ENCODE peak calls at places on chromosomes 1 and 21, in seven cellular contexts. One of them, this sample, is unnamed.

GRCh38 chr21:38211321-38211720 is 45.5 kb upstream of the KCNJ15 start:
- DNase-seq in A549: no peak
- DNase-seq in fibroblast of villous mesenchyme: no peak
- DNase-seq in IMR-90: no peak
- DNase-seq in heart left ventricle: no peak
- DNase-seq in NB4: no peak
- DNase-seq in epithelial cell of esophagus: no peak
- DNase-seq in this sample: no peak

GRCh38 chr1:171252482-171252881 is 4.2 kb downstream of the FMO1 start:
- DNase-seq in IMR-90: no peak
- DNase-seq in A549: no peak
- DNase-seq in NB4: no peak
- DNase-seq in epithelial cell of esophagus: no peak
- DNase-seq in heart left ventricle: no peak
- DNase-seq in fibroblast of villous mesenchyme: no peak
- DNase-seq in this sample: no peak

GRCh38 chr1:152777510-152778137 is 2.7 kb downstream of the LCE1F start:
- DNase-seq in heart left ventricle: no peak
- DNase-seq in A549: peak; percentile 48
- DNase-seq in fibroblast of villous mesenchyme: no peak
- DNase-seq in epithelial cell of esophagus: peak; percentile 61
- DNase-seq in IMR-90: no peak
- DNase-seq in NB4: peak; percentile 41
- DNase-seq in this sample: no peak

GRCh38 chr1:109341944-109342925 is 35.4 kb upstream of the MYBPHL start:
- DNase-seq in A549: no peak
- DNase-seq in NB4: no peak
- DNase-seq in fibroblast of villous mesenchyme: peak; percentile 16
- DNase-seq in IMR-90: no peak
- DNase-seq in epithelial cell of esophagus: peak; percentile 56
- DNase-seq in heart left ventricle: no peak
- DNase-seq in this sample: no peak

GRCh38 chr1:53073899-53074311 is 11.9 kb downstream of the PODN start:
- DNase-seq in epithelial cell of esophagus: no peak
- DNase-seq in NB4: no peak
- DNase-seq in fibroblast of villous mesenchyme: no peak
- DNase-seq in IMR-90: no peak
- DNase-seq in heart left ventricle: peak; percentile 56
- DNase-seq in A549: no peak
- DNase-seq in this sample: peak; percentile 42

GRCh38 chr1:33388989-33389771 is 41.7 kb downstream of the PHC2 start:
- DNase-seq in A549: no peak
- DNase-seq in fibroblast of villous mesenchyme: peak; percentile 87
- DNase-seq in NB4: no peak
- DNase-seq in heart left ventricle: peak; percentile 44
- DNase-seq in epithelial cell of esophagus: no peak
- DNase-seq in IMR-90: peak; percentile 58
- DNase-seq in this sample: peak; percentile 85

GRCh38 chr1:89953072-89953626 is 41.8 kb upstream of the ZNF326 start:
- DNase-seq in IMR-90: peak; percentile 92
- DNase-seq in A549: peak; percentile 85
- DNase-seq in epithelial cell of esophagus: peak; percentile 97
- DNase-seq in NB4: peak; percentile 59
- DNase-seq in heart left ventricle: peak; percentile 37
- DNase-seq in fibroblast of villous mesenchyme: peak; percentile 86
- DNase-seq in this sample: peak; percentile 82

GRCh38 chr1:43493661-43494450 is 36.8 kb upstream of the PTPRF start:
- DNase-seq in A549: no peak
- DNase-seq in NB4: no peak
- DNase-seq in epithelial cell of esophagus: peak; percentile 33
- DNase-seq in IMR-90: no peak
- DNase-seq in fibroblast of villous mesenchyme: peak; percentile 83
- DNase-seq in heart left ventricle: no peak
- DNase-seq in this sample: peak; percentile 68

GRCh38 chr1:15187175-15187810 is 33.7 kb downstream of the TMEM51 start:
- DNase-seq in NB4: no peak
- DNase-seq in heart left ventricle: no peak
- DNase-seq in IMR-90: no peak
- DNase-seq in epithelial cell of esophagus: no peak
- DNase-seq in A549: no peak
- DNase-seq in fibroblast of villous mesenchyme: no peak
- DNase-seq in this sample: no peak

GRCh38 chr1:106268070-106268469 is 788.4 kb upstream of the PRMT6 start:
- DNase-seq in heart left ventricle: no peak
- DNase-seq in fibroblast of villous mesenchyme: no peak
- DNase-seq in IMR-90: no peak
- DNase-seq in A549: peak; percentile 1
- DNase-seq in epithelial cell of esophagus: peak; percentile 49
- DNase-seq in NB4: peak; percentile 25
- DNase-seq in this sample: peak; percentile 68

GRCh38 chr1:29752141-29752540 is 515.8 kb downstream of the PTPRU start:
- DNase-seq in A549: no peak
- DNase-seq in epithelial cell of esophagus: no peak
- DNase-seq in heart left ventricle: no peak
- DNase-seq in fibroblast of villous mesenchyme: no peak
- DNase-seq in NB4: no peak
- DNase-seq in IMR-90: no peak
- DNase-seq in this sample: peak; percentile 2

GRCh38 chr1:46900401-46900800 is 40.9 kb downstream of the CYP4A11 start:
- DNase-seq in A549: no peak
- DNase-seq in heart left ventricle: no peak
- DNase-seq in IMR-90: no peak
- DNase-seq in epithelial cell of esophagus: no peak
- DNase-seq in NB4: no peak
- DNase-seq in fibroblast of villous mesenchyme: no peak
- DNase-seq in this sample: no peak

GRCh38 chr1:85334962-85335361 is 58.5 kb upstream of the BCL10 start:
- DNase-seq in IMR-90: peak; percentile 62
- DNase-seq in NB4: peak; percentile 45
- DNase-seq in epithelial cell of esophagus: no peak
- DNase-seq in heart left ventricle: no peak
- DNase-seq in fibroblast of villous mesenchyme: peak; percentile 55
- DNase-seq in A549: no peak
- DNase-seq in this sample: peak; percentile 68

GRCh38 chr1:224259986-224260385 is 70.0 kb downstream of the NVL start:
- DNase-seq in IMR-90: no peak
- DNase-seq in heart left ventricle: no peak
- DNase-seq in NB4: no peak
- DNase-seq in A549: no peak
- DNase-seq in epithelial cell of esophagus: no peak
- DNase-seq in fibroblast of villous mesenchyme: no peak
- DNase-seq in this sample: peak; percentile 37

GRCh38 chr21:19181604-19182140 is 778.1 kb upstream of the TMPRSS15 start:
- DNase-seq in IMR-90: no peak
- DNase-seq in A549: no peak
- DNase-seq in epithelial cell of esophagus: no peak
- DNase-seq in NB4: no peak
- DNase-seq in heart left ventricle: no peak
- DNase-seq in fibroblast of villous mesenchyme: no peak
- DNase-seq in this sample: no peak

GRCh38 chr1:61053712-61054608 is 28.4 kb upstream of the NFIA start:
- DNase-seq in heart left ventricle: peak; percentile 73
- DNase-seq in IMR-90: no peak
- DNase-seq in NB4: peak; percentile 22
- DNase-seq in A549: no peak
- DNase-seq in epithelial cell of esophagus: no peak
- DNase-seq in fibroblast of villous mesenchyme: no peak
- DNase-seq in this sample: no peak

GRCh38 chr21:10639123-10639522 is 117.7 kb downstream of the TPTE start:
- DNase-seq in heart left ventricle: no peak
- DNase-seq in IMR-90: no peak
- DNase-seq in fibroblast of villous mesenchyme: no peak
- DNase-seq in NB4: no peak
- DNase-seq in A549: no peak
- DNase-seq in epithelial cell of esophagus: no peak
- DNase-seq in this sample: no peak

GRCh38 chr1:116990612-116991151 is 10.9 kb upstream of the CD101 start:
- DNase-seq in A549: no peak
- DNase-seq in NB4: peak; percentile 91
- DNase-seq in epithelial cell of esophagus: peak; percentile 86
- DNase-seq in heart left ventricle: peak; percentile 89
- DNase-seq in IMR-90: peak; percentile 43
- DNase-seq in fibroblast of villous mesenchyme: no peak
- DNase-seq in this sample: peak; percentile 85

GRCh38 chr1:150555971-150556865 is 7.0 kb downstream of the ADAMTSL4 start:
- DNase-seq in NB4: no peak
- DNase-seq in A549: no peak
- DNase-seq in fibroblast of villous mesenchyme: no peak
- DNase-seq in IMR-90: no peak
- DNase-seq in heart left ventricle: no peak
- DNase-seq in epithelial cell of esophagus: no peak
- DNase-seq in this sample: no peak

GRCh38 chr1:16120411-16120810 is 35.5 kb downstream of the EPHA2 start:
- DNase-seq in NB4: no peak
- DNase-seq in fibroblast of villous mesenchyme: peak; percentile 37
- DNase-seq in IMR-90: no peak
- DNase-seq in A549: no peak
- DNase-seq in epithelial cell of esophagus: no peak
- DNase-seq in heart left ventricle: peak; percentile 38
- DNase-seq in this sample: no peak

GRCh38 chr1:201481761-201482493 is 12.9 kb upstream of the PHLDA3 start:
- DNase-seq in IMR-90: peak; percentile 73
- DNase-seq in fibroblast of villous mesenchyme: peak; percentile 84
- DNase-seq in A549: peak; percentile 86
- DNase-seq in epithelial cell of esophagus: peak; percentile 85
- DNase-seq in NB4: peak; percentile 75
- DNase-seq in heart left ventricle: peak; percentile 89
- DNase-seq in this sample: peak; percentile 91

GRCh38 chr1:173365341-173365740 is 111.8 kb upstream of the PRDX6 start:
- DNase-seq in fibroblast of villous mesenchyme: no peak
- DNase-seq in IMR-90: no peak
- DNase-seq in heart left ventricle: no peak
- DNase-seq in A549: no peak
- DNase-seq in NB4: no peak
- DNase-seq in epithelial cell of esophagus: no peak
- DNase-seq in this sample: no peak

GRCh38 chr1:173362543-173362942 is 114.6 kb upstream of the PRDX6 start:
- DNase-seq in heart left ventricle: no peak
- DNase-seq in A549: no peak
- DNase-seq in NB4: no peak
- DNase-seq in fibroblast of villous mesenchyme: no peak
- DNase-seq in IMR-90: no peak
- DNase-seq in epithelial cell of esophagus: no peak
- DNase-seq in this sample: no peak

GRCh38 chr1:173360478-173361063 is 116.6 kb upstream of the PRDX6 start:
- DNase-seq in fibroblast of villous mesenchyme: no peak
- DNase-seq in IMR-90: no peak
- DNase-seq in epithelial cell of esophagus: no peak
- DNase-seq in heart left ventricle: no peak
- DNase-seq in A549: no peak
- DNase-seq in NB4: no peak
- DNase-seq in this sample: no peak

GRCh38 chr1:173367136-173367535 is 110.0 kb upstream of the PRDX6 start:
- DNase-seq in heart left ventricle: no peak
- DNase-seq in A549: no peak
- DNase-seq in NB4: no peak
- DNase-seq in fibroblast of villous mesenchyme: no peak
- DNase-seq in epithelial cell of esophagus: no peak
- DNase-seq in IMR-90: peak; percentile 14
- DNase-seq in this sample: no peak

DNA sequence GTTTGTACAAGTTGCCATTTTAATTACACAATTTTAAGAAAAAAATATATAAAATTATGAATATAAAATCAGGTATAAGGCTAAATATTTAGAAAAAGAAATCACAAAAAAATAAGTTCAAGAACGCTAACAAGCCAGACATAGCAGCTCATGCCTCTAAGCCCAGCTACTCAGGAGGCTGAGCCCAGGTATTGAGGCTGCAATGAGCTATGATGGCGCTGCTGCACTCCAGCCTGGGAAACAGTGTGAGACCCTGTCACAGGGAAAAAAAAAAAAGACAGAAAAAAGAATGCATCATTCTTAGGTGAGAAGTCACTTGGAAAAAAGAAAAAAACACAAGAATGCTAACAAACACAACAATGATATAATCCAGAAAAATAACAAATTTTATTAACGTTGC is 112.3 kb upstream of the PRDX6 start:
- DNase-seq in NB4: no peak
- DNase-seq in IMR-90: no peak
- DNase-seq in fibroblast of villous mesenchyme: no peak
- DNase-seq in epithelial cell of esophagus: no peak
- DNase-seq in heart left ventricle: no peak
- DNase-seq in A549: no peak
- DNase-seq in this sample: no peak
- TF ChIP-seq CTCF in NB4: no peak
- TF ChIP-seq CTCF in IMR-90: no peak
- TF ChIP-seq CTCF in fibroblast of villous mesenchyme: no peak
- TF ChIP-seq CTCF in epithelial cell of esophagus: no peak
- TF ChIP-seq CTCF in heart left ventricle: no peak
- TF ChIP-seq CTCF in A549: no peak
- TF ChIP-seq CTCF in this sample: no peak

GRCh38 chr1:180522204-180522497 is 19.8 kb upstream of the ACBD6 start:
- DNase-seq in heart left ventricle: no peak
- DNase-seq in epithelial cell of esophagus: peak; percentile 94
- DNase-seq in A549: no peak
- DNase-seq in fibroblast of villous mesenchyme: no peak
- DNase-seq in NB4: no peak
- DNase-seq in IMR-90: no peak
- DNase-seq in this sample: no peak
- H3K4me3 ChIP-seq in heart left ventricle: no peak overlapping the region
- H3K4me3 ChIP-seq in epithelial cell of esophagus: no peak overlapping the region
- H3K4me3 ChIP-seq in A549: no peak overlapping the region
- H3K4me3 ChIP-seq in fibroblast of villous mesenchyme: no peak overlapping the region
- H3K4me3 ChIP-seq in NB4: no peak overlapping the region
- H3K4me3 ChIP-seq in IMR-90: no peak overlapping the region
- H3K4me3 ChIP-seq in this sample: no peak overlapping the region

DNA sequence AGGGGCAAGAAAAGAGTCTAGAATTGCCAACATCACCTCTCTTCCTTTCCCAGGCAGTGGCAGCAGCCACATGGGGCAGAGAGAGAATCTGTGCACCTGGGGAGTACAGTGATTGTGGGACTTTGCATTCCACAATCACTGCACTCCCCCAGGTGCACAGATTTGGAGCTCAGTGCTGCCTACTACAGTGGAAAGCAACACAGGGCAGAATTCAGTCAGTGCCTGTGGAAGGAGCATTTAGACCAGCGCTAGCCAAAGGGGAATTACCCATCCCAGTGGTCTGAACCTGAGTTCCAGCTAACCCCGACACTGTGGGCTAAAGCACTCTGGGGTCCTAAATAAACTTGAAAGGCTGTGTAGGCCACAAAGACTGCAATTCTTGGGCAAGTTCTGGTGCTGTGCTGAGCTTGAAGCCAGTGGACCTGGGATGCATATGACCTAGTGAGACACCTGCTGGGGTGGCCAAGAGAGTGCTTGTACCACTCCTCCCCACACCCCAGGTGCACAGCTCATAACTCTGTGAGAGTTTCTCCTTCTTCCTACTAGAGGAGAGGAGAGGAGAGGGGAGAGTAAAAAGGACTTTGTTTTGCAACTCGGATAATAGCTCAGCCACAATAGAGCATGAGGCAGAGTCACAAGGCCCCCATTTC is 50.3 kb downstream of the NUP210L start:
- DNase-seq in heart left ventricle: no peak
- DNase-seq in NB4: no peak
- DNase-seq in epithelial cell of esophagus: no peak
- DNase-seq in A549: no peak
- DNase-seq in fibroblast of villous mesenchyme: no peak
- DNase-seq in IMR-90: no peak
- DNase-seq in this sample: no peak
- TF ChIP-seq CTCF in heart left ventricle: no peak
- TF ChIP-seq CTCF in NB4: no peak
- TF ChIP-seq CTCF in epithelial cell of esophagus: no peak
- TF ChIP-seq CTCF in A549: no peak
- TF ChIP-seq CTCF in fibroblast of villous mesenchyme: no peak
- TF ChIP-seq CTCF in IMR-90: no peak
- TF ChIP-seq CTCF in this sample: peak; percentile 21

GRCh38 chr1:24920155-24920925 is 9.7 kb downstream of the RUNX3 start:
- DNase-seq in fibroblast of villous mesenchyme: peak; percentile 71
- DNase-seq in IMR-90: peak; percentile 74
- DNase-seq in A549: no peak
- DNase-seq in heart left ventricle: no peak
- DNase-seq in epithelial cell of esophagus: no peak
- DNase-seq in NB4: no peak
- DNase-seq in this sample: no peak
- H3K4me3 ChIP-seq in fibroblast of villous mesenchyme: no peak overlapping the region
- H3K4me3 ChIP-seq in IMR-90: peak overlapping the region; percentile 6
- H3K4me3 ChIP-seq in A549: no peak overlapping the region
- H3K4me3 ChIP-seq in heart left ventricle: no peak overlapping the region
- H3K4me3 ChIP-seq in epithelial cell of esophagus: no peak overlapping the region
- H3K4me3 ChIP-seq in NB4: no peak overlapping the region
- H3K4me3 ChIP-seq in this sample: no peak overlapping the region

This sample was measured in choroid plexus epithelial cell.